ENCODE peak calls at places on chromosomes 4 and X, in six cellular contexts. V is endothelial cell; L is COR-L47; H is activated effector memory CD4-positive, alpha-beta T cell treated with Interleukin-2 at 50 U/mL for 16 hours; U is iris pigment epithelial cell; M is activated CD4-positive, alpha-beta T cell treated with anti-CD3 and anti-CD28 coated beads, Interleukin-2, amount 50 U/mL, for 1 hour. T is an unnamed sample.

GRCh38 chr4:171203425-171203824 is 609.8 kb upstream of the GALNTL6 start:
- DNase-seq in V (no peak), L (no peak), H (no peak), U (peak), M (no peak), T (no peak)

GRCh38 chr4:41142356-41142755 is 72.0 kb downstream of the APBB2 start:
- DNase-seq in V (no peak), L (no peak), H (no peak), U (no peak), M (no peak), T (no peak)

GRCh38 chr4:147198411-147199051 is 252.9 kb upstream of the TTC29 start:
- DNase-seq in V (no peak), L (no peak), H (no peak), U (peak), M (no peak), T (no peak)

GRCh38 chr4:74536557-74536956 is 91.6 kb downstream of the AREG start:
- DNase-seq in V (no peak), L (no peak), H (no peak), U (peak), M (no peak), T (no peak)

GRCh38 chrX:3609800-3610199 is 103.6 kb downstream of the PRKX start:
- DNase-seq in V (no peak), L (no peak), H (no peak), U (peak), M (no peak), T (no peak)

GRCh38 chrX:134377537-134377936 is 82.4 kb upstream of the HPRT1 start:
- DNase-seq in V (no peak), L (no peak), H (no peak), U (peak), M (peak), T (no peak)

GRCh38 chr4:8045909-8046308 is 106.2 kb upstream of the AFAP1 start:
- DNase-seq in V (no peak), L (peak), H (no peak), U (no peak), M (no peak), T (no peak)

GRCh38 chr4:106238819-106239420 is 77.1 kb downstream of the TBCK start:
- DNase-seq in V (peak), L (peak), H (no peak), U (peak), M (no peak), T (no peak)

GRCh38 chrX:2502668-2503519 is 2.1 kb upstream of the DHRSX start:
- DNase-seq in V (no peak), L (no peak), H (no peak), U (peak), M (no peak), T (no peak)

GRCh38 chr4:68591204-68591603 is 15.1 kb upstream of the UGT2B17 start:
- DNase-seq in V (no peak), L (no peak), H (no peak), U (no peak), M (no peak), T (no peak)

GRCh38 chrX:39984191-39984956 is 113.4 kb downstream of the BCOR start:
- DNase-seq in V (no peak), L (no peak), H (no peak), U (peak), M (no peak), T (no peak)

GRCh38 chr4:186823989-186824388 is 100.3 kb upstream of the FAT1 start:
- DNase-seq in V (no peak), L (no peak), H (no peak), U (peak), M (no peak), T (no peak)

GRCh38 chr4:4643306-4643705 is 101.5 kb upstream of the STX18 start:
- DNase-seq in V (no peak), L (no peak), H (no peak), U (no peak), M (no peak), T (no peak)

GRCh38 chr4:836781-837301 is 10.9 kb upstream of the CPLX1 start:
- DNase-seq in V (no peak), L (no peak), H (no peak), U (no peak), M (no peak), T (no peak)

GRCh38 chr4:119543794-119544193 is 84.8 kb downstream of the PDE5A start:
- DNase-seq in V (no peak), L (no peak), H (no peak), U (peak), M (no peak), T (no peak)

GRCh38 chr4:152996101-152996500 is 60.0 kb downstream of the FHDC1 start:
- DNase-seq in V (peak), L (no peak), H (no peak), U (no peak), M (no peak), T (no peak)

GRCh38 chrX:2498781-2499302 is 1.9 kb downstream of the DHRSX start:
- DNase-seq in V (no peak), L (no peak), H (no peak), U (peak), M (no peak), T (no peak)